ENCODE peak calls at places on chromosomes 2 and 18, in four cellular contexts. N, D, V and Z are unnamed samples.

GRCh38 chr2:88692187-88692586 is 714 bp downstream of the RPIA start:
- DNase-seq in N (peak; percentile 25), D (no peak), V (peak; percentile 32), Z (no peak)

GRCh38 chr2:100161940-100162620 is 19.7 kb upstream of the AFF3 start:
- DNase-seq in N (no peak), D (no peak), V (no peak), Z (no peak)

GRCh38 chr2:131023758-131024157 is 69.5 kb downstream of the FAM168B start:
- DNase-seq in N (no peak), D (no peak), V (no peak), Z (no peak)

GRCh38 chr2:79040967-79041582 is 15.6 kb downstream of the REG3G start:
- DNase-seq in N (no peak), D (no peak), V (peak; percentile 15), Z (no peak)

GRCh38 chr18:68475911-68476310 is 239.0 kb downstream of the TMX3 start:
- DNase-seq in N (no peak), D (no peak), V (no peak), Z (no peak)

GRCh38 chr2:112615051-112615450 is 30.6 kb downstream of the CHCHD5 start:
- DNase-seq in N (no peak), D (no peak), V (no peak), Z (no peak)

GRCh38 chr2:12317853-12318426 is 398.8 kb upstream of the TRIB2 start:
- DNase-seq in N (no peak), D (no peak), V (no peak), Z (no peak)

GRCh38 chr18:5418985-5419495 is 123.5 kb upstream of the ZBTB14 start:
- DNase-seq in N (no peak), D (no peak), V (no peak), Z (no peak)

GRCh38 chr2:78768016-78768415 is 257.5 kb upstream of the REG3G start:
- DNase-seq in N (no peak), D (no peak), V (no peak), Z (peak; percentile 2)

GRCh38 chr2:35783723-35784122 is 571.9 kb upstream of the CRIM1 start:
- DNase-seq in N (peak; percentile 1), D (no peak), V (peak; percentile 32), Z (no peak)

GRCh38 chr2:56770490-56770889 is 586.7 kb downstream of the CCDC85A start:
- DNase-seq in N (no peak), D (no peak), V (no peak), Z (no peak)

GRCh38 chr2:128769457-128770142 is 450.9 kb upstream of the HS6ST1 start:
- DNase-seq in N (no peak), D (no peak), V (no peak), Z (no peak)

GRCh38 chr2:68088950-68089349 is 26.1 kb upstream of the C1D start:
- DNase-seq in N (no peak), D (no peak), V (no peak), Z (no peak)

GRCh38 chr18:58453913-58454317 is 175.0 kb downstream of the ALPK2 start:
- DNase-seq in N (no peak), D (no peak), V (no peak), Z (no peak)

GRCh38 chr2:236657215-236657614 is 87.6 kb downstream of the ACKR3 start:
- DNase-seq in N (no peak), D (no peak), V (no peak), Z (peak; percentile 13)

GRCh38 chr2:128358941-128359731 is 40.5 kb upstream of the HS6ST1 start:
- DNase-seq in N (no peak), D (no peak), V (no peak), Z (no peak)

GRCh38 chr2:26519396-26519991 is 41.6 kb upstream of the OTOF start:
- DNase-seq in N (no peak), D (no peak), V (no peak), Z (no peak)

GRCh38 chr2:20167356-20167755 is 57.6 kb downstream of the SDC1 start:
- DNase-seq in N (no peak), D (no peak), V (no peak), Z (no peak)

GRCh38 chr2:20165677-20166509 is 59.0 kb downstream of the SDC1 start:
- DNase-seq in N (no peak), D (no peak), V (no peak), Z (no peak)

GRCh38 chr2:20168048-20168726 is 56.7 kb downstream of the SDC1 start:
- DNase-seq in N (no peak), D (no peak), V (no peak), Z (no peak)

GRCh38 chr2:20164734-20165242 is 60.1 kb downstream of the SDC1 start:
- DNase-seq in N (no peak), D (no peak), V (no peak), Z (no peak)

GRCh38 chr2:20164061-20164733 is 60.7 kb downstream of the SDC1 start:
- DNase-seq in N (no peak), D (no peak), V (no peak), Z (no peak)
- TF ChIP-seq ATF3 in N (no peak), D (no peak), V (no peak), Z (no peak)

GRCh38 chr2:137939026-137939425 is 25.2 kb upstream of the HNMT start:
- DNase-seq in N (no peak), D (no peak), V (no peak), Z (no peak)
- TF ChIP-seq FOSL1 in N (no peak), D (no peak), V (no peak), Z (no peak)

GRCh38 chr2:231128541-231128940 is 3.7 kb upstream of the HTR2B start:
- DNase-seq in N (no peak), D (no peak), V (no peak), Z (no peak)

GRCh38 chr2:231129216-231129615 is 4.4 kb upstream of the HTR2B start:
- DNase-seq in N (no peak), D (no peak), V (no peak), Z (no peak)

GRCh38 chr2:231126123-231126522 is 1.3 kb upstream of the HTR2B start:
- DNase-seq in N (no peak), D (no peak), V (no peak), Z (no peak)

GRCh38 chr2:231127936-231128335 is 3.1 kb upstream of the HTR2B start:
- DNase-seq in N (no peak), D (no peak), V (no peak), Z (no peak)

GRCh38 chr2:231127480-231127879 is 2.6 kb upstream of the HTR2B start:
- DNase-seq in N (no peak), D (no peak), V (no peak), Z (no peak)
- TF ChIP-seq ATF3 in N (no peak), D (no peak), V (no peak), Z (no peak)

GRCh38 chr2:179768765-179769164 is 92.6 kb downstream of the ZNF385B start:
- DNase-seq in N (no peak), D (no peak), V (no peak), Z (no peak)

GRCh38 chr2:179771791-179772190 is 89.6 kb downstream of the ZNF385B start:
- DNase-seq in N (no peak), D (no peak), V (no peak), Z (no peak)

GRCh38 chr2:179764710-179765109 is 96.7 kb downstream of the ZNF385B start:
- DNase-seq in N (no peak), D (no peak), V (no peak), Z (no peak)

GRCh38 chr2:179770029-179770428 is 91.4 kb downstream of the ZNF385B start:
- DNase-seq in N (no peak), D (no peak), V (no peak), Z (no peak)

DNA sequence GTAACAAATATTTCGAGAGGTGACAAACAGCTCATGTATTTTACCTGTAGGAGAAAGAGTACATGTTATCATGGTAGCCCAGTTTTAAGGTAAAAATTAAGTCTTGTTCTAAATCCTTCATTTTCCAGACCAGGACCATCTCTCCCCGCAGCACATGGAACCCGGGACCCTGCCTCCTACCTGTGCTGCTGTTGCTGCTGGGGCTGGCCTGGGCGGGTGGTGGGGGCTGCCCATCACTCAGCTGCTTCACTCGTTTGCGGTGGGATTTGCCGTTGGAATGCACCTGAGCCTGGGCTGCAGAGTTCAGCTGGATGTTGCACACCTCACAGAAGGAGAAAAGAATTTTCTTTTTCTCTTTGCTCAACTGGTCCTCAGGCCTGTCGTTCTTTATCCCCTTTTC is 92.1 kb downstream of the ZNF385B start:
- DNase-seq in N (no peak), D (no peak), V (no peak), Z (no peak)
- TF ChIP-seq FOSL1 in N (no peak), D (no peak), V (no peak), Z (no peak)

GRCh38 chr2:194445226-194445625 is 1211.8 kb upstream of the SLC39A10 start:
- DNase-seq in N (no peak), D (no peak), V (no peak), Z (no peak)
- TF ChIP-seq ATF3 in N (no peak), D (no peak), V (no peak), Z (no peak)

GRCh38 chr2:10655074-10655840 is 34.5 kb downstream of the NOL10 start:
- DNase-seq in N (no peak), D (no peak), V (no peak), Z (no peak)

GRCh38 chr2:10659898-10660568 is 29.7 kb downstream of the NOL10 start:
- DNase-seq in N (peak; percentile 63), D (peak; percentile 49), V (peak; percentile 48), Z (peak; percentile 79)

GRCh38 chr2:10658914-10659257 is 30.9 kb downstream of the NOL10 start:
- DNase-seq in N (no peak), D (no peak), V (no peak), Z (no peak)

GRCh38 chr2:10655841-10656225 is 33.9 kb downstream of the NOL10 start:
- DNase-seq in N (no peak), D (no peak), V (no peak), Z (no peak)

GRCh38 chr2:10658041-10658913 is 31.5 kb downstream of the NOL10 start:
- DNase-seq in N (no peak), D (peak; percentile 29), V (no peak), Z (no peak)
- TF ChIP-seq FOSL1 in N (no peak), D (no peak), V (no peak), Z (no peak)

GRCh38 chr2:148006249-148007007 is 14.1 kb downstream of the ORC4 start:
- DNase-seq in N (peak; percentile 30), D (no peak), V (no peak), Z (no peak)
- TF ChIP-seq ATF3 in N (no peak), D (no peak), V (no peak), Z (no peak)